ENCODE peak calls at places on chromosomes 6 and 20, in seven cellular contexts. R is type B pancreatic cell, W is Peyer's patch, Z is nephron progenitor cell, Y is OCI-LY7, M is body of pancreas, S is PC-3. F is an unnamed sample.
A peak's percentile ranks its signal among the peaks of the same experiment; 100 is the strongest.

GRCh38 chr6:146295695-146296094 is 247.9 kb upstream of the RAB32 start:
- DNase-seq in R (no peak), W (no peak), Z (no peak), Y (no peak), M (no peak), S (no peak), F (no peak)

GRCh38 chr20:39049684-39050554 is 87.8 kb downstream of the DHX35 start:
- DNase-seq in R (peak; percentile 86), W (peak; percentile 89), Z (peak; percentile 88), Y (peak; percentile 82), M (peak; percentile 79), S (peak; percentile 80), F (peak; percentile 74)

GRCh38 chr6:139028242-139028657 is 295 bp upstream of the ABRACL start:
- DNase-seq in R (no peak), W (no peak), Z (no peak), Y (no peak), M (peak; percentile 77), S (no peak), F (no peak)

GRCh38 chr6:4313044-4313686 is 177.8 kb upstream of the ECI2 start:
- DNase-seq in R (no peak), W (no peak), Z (no peak), Y (peak; percentile 13), M (peak; percentile 42), S (peak; percentile 98), F (no peak)

GRCh38 chr6:166737231-166737630 is 110.2 kb upstream of the RPS6KA2 start:
- DNase-seq in R (no peak), W (no peak), Z (peak; percentile 26), Y (no peak), M (no peak), S (no peak), F (no peak)

GRCh38 chr6:135183532-135184440 is 2.7 kb downstream of the MYB start:
- DNase-seq in R (no peak), W (peak; percentile 83), Z (peak; percentile 41), Y (peak; percentile 95), M (peak; percentile 58), S (peak; percentile 77), F (peak; percentile 93)

GRCh38 chr6:142958343-142958742 is 13.4 kb upstream of the HIVEP2 start:
- DNase-seq in R (no peak), W (no peak), Z (no peak), Y (no peak), M (no peak), S (no peak), F (no peak)

GRCh38 chr6:134675110-134676038 is 274.5 kb downstream of the ALDH8A1 start:
- DNase-seq in R (no peak), W (no peak), Z (no peak), Y (no peak), M (no peak), S (no peak), F (no peak)

GRCh38 chr6:161891542-161891941 is 617.7 kb upstream of the AGPAT4 start:
- DNase-seq in R (no peak), W (no peak), Z (no peak), Y (no peak), M (no peak), S (no peak), F (no peak)

GRCh38 chr6:164163239-164163638 is 748.7 kb downstream of the QKI start:
- DNase-seq in R (no peak), W (no peak), Z (no peak), Y (no peak), M (no peak), S (no peak), F (no peak)

GRCh38 chr6:158628542-158628941 is 16.0 kb downstream of the DYNLT1 start:
- DNase-seq in R (no peak), W (peak; percentile 48), Z (no peak), Y (no peak), M (no peak), S (no peak), F (no peak)

GRCh38 chr6:158630944-158631616 is 13.5 kb downstream of the DYNLT1 start:
- DNase-seq in R (no peak), W (peak; percentile 72), Z (no peak), Y (no peak), M (no peak), S (no peak), F (no peak)

GRCh38 chr6:158627168-158627939 is 17.2 kb downstream of the DYNLT1 start:
- DNase-seq in R (no peak), W (peak; percentile 35), Z (peak; percentile 18), Y (no peak), M (no peak), S (no peak), F (no peak)

GRCh38 chr6:158627940-158628211 is 16.7 kb downstream of the DYNLT1 start:
- DNase-seq in R (no peak), W (peak; percentile 30), Z (no peak), Y (no peak), M (no peak), S (no peak), F (no peak)

DNA sequence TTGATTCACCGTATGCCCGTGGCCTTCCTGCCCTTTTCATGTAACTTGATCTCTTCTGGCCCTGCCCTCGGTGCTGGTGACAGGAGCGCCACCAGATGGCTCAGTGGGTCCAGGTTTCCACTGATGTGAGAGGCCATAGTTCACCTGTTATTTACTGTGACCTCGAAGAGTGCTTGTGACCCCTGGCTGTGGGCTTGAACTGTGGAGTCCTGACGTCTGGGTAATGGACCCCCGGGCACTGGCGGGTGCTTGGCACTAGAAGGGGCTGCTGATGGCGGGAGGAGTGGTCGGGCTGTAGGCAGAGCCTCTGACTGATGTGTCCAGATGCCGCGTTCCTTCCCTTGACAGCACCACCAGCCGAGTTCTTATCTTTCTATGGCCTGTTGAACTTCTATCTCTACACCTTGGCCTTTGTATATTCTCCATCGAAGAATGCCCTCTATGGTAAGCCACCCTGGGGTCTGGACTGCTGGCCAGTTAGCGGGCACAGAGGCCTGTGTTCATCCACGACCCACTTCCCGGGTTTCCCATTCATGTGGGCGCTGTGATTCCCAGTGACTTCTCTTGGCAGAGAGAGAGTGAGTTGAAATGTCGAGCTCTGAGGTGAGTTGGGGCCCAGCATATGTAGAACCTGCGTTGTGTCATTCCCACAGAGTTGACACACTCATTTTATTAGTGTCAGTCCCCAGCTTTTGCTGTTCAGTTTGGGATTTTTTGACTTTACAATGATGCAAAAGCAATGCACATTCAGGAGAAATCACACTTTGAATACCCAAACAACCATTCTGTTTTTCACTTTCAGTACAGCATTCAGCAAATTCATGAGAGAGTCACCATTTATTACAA is 14.9 kb downstream of the DYNLT1 start:
- DNase-seq in R (no peak), W (peak; percentile 64), Z (peak; percentile 48), Y (peak; percentile 20), M (peak; percentile 63), S (peak; percentile 12), F (peak; percentile 56)
- TF ChIP-seq CTCF in R (no peak), W (peak; percentile 17), Z (peak; percentile 14), Y (peak; percentile 63), M (no peak), S (peak; percentile 53), F (no peak)

GRCh38 chr6:11323666-11324452 is 91.4 kb upstream of the NEDD9 start:
- DNase-seq in R (no peak), W (no peak), Z (no peak), Y (no peak), M (peak; percentile 12), S (no peak), F (no peak)
- TF ChIP-seq CTCF in R (no peak), W (no peak), Z (no peak), Y (no peak), M (no peak), S (no peak), F (no peak)

DNA sequence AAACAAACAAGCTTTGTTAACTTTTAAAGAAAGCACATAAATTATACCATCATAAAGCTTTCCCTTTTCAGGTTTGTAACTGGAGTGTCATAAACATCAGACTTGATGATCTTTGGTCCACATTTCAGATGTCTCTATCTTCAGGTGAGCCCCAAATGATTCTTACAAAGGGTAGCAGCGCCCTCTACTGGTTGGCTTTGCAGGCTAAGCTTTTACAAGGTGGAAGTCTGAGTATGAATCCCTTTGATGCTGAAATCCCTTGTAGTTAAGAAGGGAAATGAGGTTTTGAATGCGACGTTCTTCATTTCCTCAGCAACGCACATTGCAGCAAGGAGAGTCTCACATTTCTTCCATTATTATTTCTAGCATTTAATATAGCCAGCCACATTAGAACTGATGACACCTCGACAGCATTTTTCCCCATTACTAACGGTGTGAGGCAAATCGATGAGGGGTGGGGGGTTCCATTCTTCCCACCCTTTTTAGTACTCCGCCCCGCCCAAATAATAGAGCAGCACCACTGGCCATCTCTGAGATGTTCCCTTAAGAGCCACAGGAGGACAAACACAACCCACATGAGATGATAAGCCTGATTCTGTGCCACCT is 126.3 kb upstream of the NT5E start:
- DNase-seq in R (peak; percentile 79), W (peak; percentile 62), Z (peak; percentile 91), Y (peak; percentile 79), M (peak; percentile 74), S (peak; percentile 87), F (peak; percentile 91)
- TF ChIP-seq CTCF in R (peak; percentile 96), W (peak; percentile 7), Z (peak; percentile 87), Y (peak; percentile 99), M (peak; percentile 74), S (peak; percentile 93), F (peak; percentile 87)

GRCh38 chr20:63280929-63281545 is 8.4 kb downstream of the ARFGAP1 start:
- DNase-seq in R (no peak), W (no peak), Z (no peak), Y (no peak), M (no peak), S (peak; percentile 15), F (no peak)
- TF ChIP-seq CTCF in R (peak; percentile 60), W (no peak), Z (peak; percentile 36), Y (peak; percentile 66), M (no peak), S (peak; percentile 57), F (no peak)

GRCh38 chr6:36977470-36977941 is 8.5 kb downstream of the MTCH1 start:
- DNase-seq in R (no peak), W (no peak), Z (peak; percentile 41), Y (peak; percentile 66), M (peak; percentile 39), S (no peak), F (no peak)
- TF ChIP-seq CTCF in R (peak; percentile 56), W (peak; percentile 13), Z (peak; percentile 41), Y (peak; percentile 92), M (peak; percentile 31), S (peak; percentile 48), F (no peak)

GRCh38 chr6:107794771-107795170 is 29.3 kb downstream of the SCML4 start:
- DNase-seq in R (no peak), W (no peak), Z (no peak), Y (no peak), M (no peak), S (no peak), F (no peak)

GRCh38 chr6:107801195-107801594 is 22.9 kb downstream of the SCML4 start:
- DNase-seq in R (no peak), W (no peak), Z (no peak), Y (no peak), M (no peak), S (no peak), F (no peak)

GRCh38 chr6:107803957-107804356 is 20.2 kb downstream of the SCML4 start:
- DNase-seq in R (no peak), W (no peak), Z (no peak), Y (no peak), M (no peak), S (no peak), F (no peak)

GRCh38 chr6:107805504-107805903 is 18.6 kb downstream of the SCML4 start:
- DNase-seq in R (no peak), W (no peak), Z (no peak), Y (no peak), M (no peak), S (no peak), F (no peak)

GRCh38 chr6:107800564-107801164 is 23.4 kb downstream of the SCML4 start:
- DNase-seq in R (no peak), W (no peak), Z (no peak), Y (no peak), M (no peak), S (no peak), F (no peak)
- TF ChIP-seq CTCF in R (no peak), W (no peak), Z (no peak), Y (peak; percentile 60), M (peak; percentile 45), S (peak; percentile 33), F (peak; percentile 52)

F was measured in activated CD8-positive, alpha-beta T cell treated with anti-CD3 and anti-CD28 coated beads for 36 hours.